ENCODE peak calls at places on chromosomes 4 and X, in five cellular contexts. M, R, F, C and E are unnamed samples.

GRCh38 chr4:1768367-1769034 is 24.6 kb upstream of the FGFR3 start:
- DNase-seq in R (peak; percentile 77), C (no peak), M (no peak), F (peak; percentile 68), E (no peak)

GRCh38 chrX:19731307-19731706 is 156.1 kb downstream of the SH3KBP1 start:
- DNase-seq in M (no peak), C (no peak), F (no peak), R (no peak), E (no peak)

GRCh38 chr4:66777097-66777496 is 768.2 kb downstream of the CENPC start:
- DNase-seq in C (no peak), M (no peak), R (no peak), F (no peak), E (no peak)

GRCh38 chrX:24332868-24333267 is 19.0 kb upstream of the SUPT20HL2 start:
- DNase-seq in C (no peak), F (no peak), M (no peak), R (no peak), E (no peak)

GRCh38 chr4:76426272-76426671 is 5.3 kb upstream of the CCDC158 start:
- DNase-seq in R (no peak), F (no peak), C (no peak), M (no peak), E (no peak)

GRCh38 chr4:30763337-30763736 is 43.2 kb downstream of the PCDH7 start:
- DNase-seq in F (no peak), R (no peak), C (no peak), M (no peak), E (no peak)

GRCh38 chrX:41441934-41442823 is 5.0 kb upstream of the NYX start:
- DNase-seq in M (peak; percentile 91), F (peak; percentile 89), R (peak; percentile 87), C (peak; percentile 92), E (peak; percentile 83)

GRCh38 chr4:152348670-152349069 is 187.2 kb downstream of the FBXW7 start:
- DNase-seq in F (no peak), M (no peak), C (no peak), R (no peak), E (no peak)

GRCh38 chr4:154998773-154999172 is 209.7 kb upstream of the NPY2R start:
- DNase-seq in M (no peak), R (no peak), C (no peak), F (no peak), E (no peak)

GRCh38 chrX:153900806-153901752 is 3.4 kb upstream of the AVPR2 start:
- DNase-seq in F (peak; percentile 77), M (peak; percentile 86), C (peak; percentile 68), R (peak; percentile 41), E (peak; percentile 37)

GRCh38 chr4:35503435-35503834 is 740.9 kb downstream of the ARAP2 start:
- DNase-seq in R (no peak), F (no peak), M (no peak), C (no peak), E (no peak)

GRCh38 chr4:48954314-48954713 is 31.8 kb upstream of the CWH43 start:
- DNase-seq in C (no peak), F (no peak), M (no peak), R (no peak), E (no peak)

GRCh38 chr4:54683616-54684346 is 26.0 kb downstream of the KIT start:
- DNase-seq in F (no peak), M (no peak), R (no peak), C (no peak), E (no peak)

GRCh38 chrX:45696762-45697161 is 496.1 kb upstream of the DIPK2B start:
- DNase-seq in C (no peak), M (no peak), F (no peak), R (no peak), E (no peak)

GRCh38 chr4:139768913-139769312 is 103.3 kb downstream of the MGST2 start:
- DNase-seq in F (no peak), R (no peak), M (no peak), C (no peak), E (no peak)

GRCh38 chr4:8707045-8707781 is 114.6 kb downstream of the CPZ start:
- DNase-seq in R (no peak), C (peak; percentile 47), F (peak; percentile 22), M (peak; percentile 38), E (no peak)

GRCh38 chr4:173217075-173217474 is 48.5 kb downstream of the GALNT7 start:
- DNase-seq in R (no peak), F (no peak), M (no peak), C (no peak), E (no peak)

GRCh38 chr4:151792995-151793394 is 32.2 kb upstream of the GATB start:
- DNase-seq in R (no peak), F (no peak), M (no peak), C (no peak), E (no peak)

GRCh38 chr4:55736605-55737183 is 82.9 kb upstream of the EXOC1L start:
- DNase-seq in M (no peak), F (no peak), R (no peak), C (no peak), E (no peak)

GRCh38 chrX:54495814-54496516 is at the start of gene FGD1:
- DNase-seq in M (peak; percentile 85), C (peak; percentile 86), F (peak; percentile 49), R (peak; percentile 36), E (peak; percentile 70)

GRCh38 chr4:2411786-2412510 is 6.5 kb downstream of the ZFYVE28 start:
- DNase-seq in C (no peak), M (no peak), R (no peak), F (no peak), E (no peak)

GRCh38 chr4:109798866-109799265 is 2.9 kb downstream of the CFI start:
- DNase-seq in R (no peak), C (no peak), F (no peak), M (no peak), E (no peak)

GRCh38 chr4:103424853-103425252 is 226.7 kb upstream of the CENPE start:
- DNase-seq in F (no peak), M (no peak), C (no peak), R (no peak), E (no peak)

GRCh38 chr4:111475001-111475400 is 670.3 kb upstream of the FAM241A start:
- DNase-seq in C (no peak), M (no peak), R (no peak), F (no peak), E (no peak)

GRCh38 chr4:55103224-55103623 is 22.2 kb downstream of the KDR start:
- DNase-seq in C (peak; percentile 71), M (no peak), F (no peak), R (no peak), E (no peak)

GRCh38 chrX:104334971-104335370 is 80.2 kb upstream of the ESX1 start:
- DNase-seq in C (no peak), R (no peak), F (no peak), M (no peak), E (no peak)

GRCh38 chr4:94559351-94559806 is 107.6 kb downstream of the PDLIM5 start:
- DNase-seq in R (no peak), M (no peak), C (no peak), F (no peak), E (no peak)

GRCh38 chr4:77306496-77306895 is 149.5 kb downstream of the CCNG2 start:
- DNase-seq in M (no peak), R (no peak), F (no peak), C (no peak), E (no peak)

GRCh38 chr4:53476232-53477037 is 99.0 kb downstream of the FIP1L1 start:
- DNase-seq in F (no peak), M (no peak), C (peak; percentile 78), R (no peak), E (no peak)

GRCh38 chrX:11319689-11320302 is 26.6 kb downstream of the AMELX start:
- DNase-seq in M (no peak), F (no peak), C (no peak), R (no peak), E (no peak)

DNA sequence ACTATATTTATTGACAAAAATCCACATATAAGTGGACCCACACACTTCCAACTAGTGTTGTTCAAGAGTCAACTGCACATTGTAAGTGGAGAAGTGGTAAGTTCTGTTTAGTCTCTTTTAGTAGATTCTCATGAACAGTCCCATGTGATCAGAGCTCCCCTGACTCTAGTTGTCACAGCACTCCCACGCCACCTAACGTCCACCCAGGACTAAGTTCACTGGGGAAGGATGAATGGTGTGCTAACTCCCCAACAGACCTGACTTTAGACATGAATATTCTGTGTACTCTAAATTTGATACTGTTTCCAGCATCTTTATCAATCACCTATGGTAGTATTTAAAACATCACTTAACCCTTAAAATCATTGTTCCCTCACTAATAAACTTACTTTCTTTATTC is 59.8 kb downstream of the PACRGL start:
- DNase-seq in C (no peak), M (no peak), F (no peak), R (no peak), E (no peak)
- TF ChIP-seq CTCF in C (no peak), M (no peak), F (no peak), R (no peak), E (no peak)

GRCh38 chrX:40005290-40006011 is 92.3 kb downstream of the BCOR start:
- DNase-seq in R (no peak), F (no peak), M (no peak), C (no peak), E (peak; percentile 21)

GRCh38 chrX:40007746-40008705 is 89.7 kb downstream of the BCOR start:
- DNase-seq in R (no peak), C (no peak), F (no peak), M (no peak), E (no peak)

GRCh38 chrX:40004916-40005289 is 92.9 kb downstream of the BCOR start:
- DNase-seq in R (no peak), C (no peak), M (no peak), F (no peak), E (no peak)

GRCh38 chrX:40007136-40007535 is 90.6 kb downstream of the BCOR start:
- DNase-seq in F (no peak), R (no peak), C (no peak), M (no peak), E (no peak)

GRCh38 chrX:40006025-40007017 is 91.4 kb downstream of the BCOR start:
- DNase-seq in C (no peak), M (no peak), F (no peak), R (no peak), E (peak; percentile 29)
- H3K4me1 ChIP-seq in C (peaks cover 43% of the 10 kb centered on the region), M (peaks cover under 1% of the 10 kb centered on the region), F (peaks cover 37% of the 10 kb centered on the region), R (no peaks in the 10 kb centered on the region), E (no peaks in the 10 kb centered on the region)

DNA sequence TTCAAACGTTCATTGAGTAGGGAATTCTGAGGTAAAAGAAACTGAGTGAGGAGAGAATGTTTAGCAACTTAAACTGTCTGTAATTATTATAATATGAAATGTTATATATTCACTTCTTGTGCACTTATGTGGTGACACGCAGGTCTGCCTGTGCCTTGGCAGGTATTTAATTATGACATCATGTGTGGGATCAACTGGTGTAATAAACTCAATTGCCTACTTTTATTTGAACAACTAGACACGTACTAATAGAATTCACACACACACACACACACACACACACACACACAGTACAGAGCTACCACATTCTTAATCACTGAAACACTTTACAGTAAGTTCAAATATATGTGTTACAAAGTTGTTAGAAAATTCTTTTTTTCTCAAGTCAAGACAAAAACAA is 20.7 kb upstream of the SLC25A31 start:
- DNase-seq in C (no peak), F (no peak), R (no peak), M (no peak), E (no peak)
- H3K27ac ChIP-seq in C (no peak overlapping the region), F (no peak overlapping the region), R (no peak overlapping the region), M (no peak overlapping the region), E (no peak overlapping the region)

DNA sequence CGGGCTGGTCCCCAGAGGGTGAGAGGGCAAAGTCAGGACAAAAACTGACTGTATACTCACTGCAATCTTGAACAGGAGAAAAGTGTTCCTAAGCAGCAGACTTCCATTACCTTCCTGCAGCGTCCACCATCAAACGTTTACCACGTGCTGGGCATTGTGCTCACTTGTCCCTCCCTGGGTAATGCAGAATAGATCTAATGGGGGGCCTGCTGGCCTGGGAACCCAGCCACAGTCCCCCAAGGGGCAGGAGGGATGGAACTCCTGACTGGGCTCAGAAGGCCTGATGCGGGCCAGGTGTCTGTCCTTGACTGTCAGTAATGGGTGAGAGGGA is 37.6 kb upstream of the FAM156A start:
- DNase-seq in R (no peak), C (no peak), M (no peak), F (no peak), E (no peak)
- TF ChIP-seq CTCF in R (no peak), C (no peak), M (no peak), F (no peak), E (no peak)